ENCODE peak calls at places on chromosomes 16 and 17, in seven cellular contexts. F, X, D, L, O, I and N are unnamed samples.

GRCh38 chr17:77432791-77433190 is 292.0 kb downstream of the SEC14L1 start:
- DNase-seq in F (no peak), X (no peak), D (no peak), L (no peak), O (no peak), I (no peak), N (no peak)

GRCh38 chr17:36591434-36592315 is at the start of gene DHRS11:
- DNase-seq in F (peak; percentile 76), X (peak; percentile 71), D (peak; percentile 73), L (peak; percentile 95), O (peak; percentile 83), I (peak; percentile 26), N (peak; percentile 94)

GRCh38 chr17:70581459-70581858 is 412.1 kb downstream of the KCNJ2 start:
- DNase-seq in F (no peak), X (no peak), D (no peak), L (no peak), O (no peak), I (no peak), N (no peak)

GRCh38 chr16:85754403-85754802 is 3.5 kb upstream of the C16orf74 start:
- DNase-seq in F (peak; percentile 40), X (no peak), D (no peak), L (no peak), O (peak; percentile 89), I (no peak), N (no peak)

GRCh38 chr17:80760501-80760900 is 215.9 kb downstream of the RPTOR start:
- DNase-seq in F (no peak), X (no peak), D (no peak), L (peak; percentile 79), O (no peak), I (no peak), N (no peak)

GRCh38 chr17:56653877-56654276 is 60.4 kb downstream of the NOG start:
- DNase-seq in F (no peak), X (no peak), D (peak; percentile 72), L (no peak), O (peak; percentile 23), I (no peak), N (no peak)

GRCh38 chr16:19431636-19432340 is 14.1 kb downstream of the TMC5 start:
- DNase-seq in F (no peak), X (no peak), D (no peak), L (no peak), O (no peak), I (no peak), N (no peak)

GRCh38 chr17:39385040-39385439 is 16.4 kb downstream of the FBXL20 start:
- DNase-seq in F (no peak), X (no peak), D (no peak), L (no peak), O (no peak), I (no peak), N (no peak)

GRCh38 chr17:39101139-39101538 is 50.3 kb downstream of the PLXDC1 start:
- DNase-seq in F (no peak), X (no peak), D (no peak), L (no peak), O (no peak), I (no peak), N (no peak)

GRCh38 chr17:21301593-21302550 is 17.4 kb downstream of the MAP2K3 start:
- DNase-seq in F (no peak), X (no peak), D (no peak), L (peak; percentile 22), O (no peak), I (no peak), N (no peak)

GRCh38 chr17:4327638-4328037 is 38.8 kb downstream of the UBE2G1 start:
- DNase-seq in F (no peak), X (no peak), D (peak; percentile 86), L (no peak), O (no peak), I (no peak), N (no peak)

GRCh38 chr17:66906321-66907278 is 57.9 kb upstream of the CACNG4 start:
- DNase-seq in F (no peak), X (peak; percentile 51), D (peak; percentile 88), L (peak; percentile 81), O (peak; percentile 82), I (peak; percentile 33), N (no peak)

GRCh38 chr16:21618261-21618660 is 18.9 kb downstream of the METTL9 start:
- DNase-seq in F (no peak), X (no peak), D (no peak), L (no peak), O (no peak), I (no peak), N (no peak)

GRCh38 chr16:21611546-21612384 is 12.4 kb downstream of the METTL9 start:
- DNase-seq in F (no peak), X (no peak), D (no peak), L (no peak), O (no peak), I (no peak), N (no peak)

GRCh38 chr16:21613361-21613760 is 14.0 kb downstream of the METTL9 start:
- DNase-seq in F (no peak), X (no peak), D (no peak), L (no peak), O (no peak), I (no peak), N (no peak)

GRCh38 chr16:21611178-21611545 is 11.8 kb downstream of the METTL9 start:
- DNase-seq in F (no peak), X (no peak), D (no peak), L (no peak), O (no peak), I (no peak), N (no peak)

DNA sequence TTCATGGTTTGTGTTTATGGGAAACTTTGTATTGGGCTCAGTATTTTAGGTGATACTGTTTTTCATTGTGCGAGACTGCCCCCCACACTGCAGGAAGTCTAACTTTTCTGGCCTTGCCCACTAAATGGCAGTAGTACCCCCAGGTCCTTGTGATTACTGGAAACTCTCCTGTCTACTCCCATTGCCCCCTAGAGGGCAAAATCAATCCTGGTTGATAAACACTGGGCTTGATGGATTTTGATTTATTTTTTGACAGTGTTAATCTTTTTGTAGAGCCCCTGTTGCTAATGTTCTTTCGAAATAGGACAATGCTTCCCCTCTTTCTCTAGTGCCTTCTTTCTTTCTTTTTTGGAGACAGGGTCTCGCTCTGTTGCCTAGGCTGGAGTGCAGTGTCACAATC is 15.5 kb downstream of the METTL9 start:
- DNase-seq in F (no peak), X (no peak), D (no peak), L (no peak), O (no peak), I (no peak), N (no peak)
- TF ChIP-seq CTCF in F (no peak), X (no peak), D (no peak), L (no peak), O (no peak), I (peak; percentile 7), N (no peak)

DNA sequence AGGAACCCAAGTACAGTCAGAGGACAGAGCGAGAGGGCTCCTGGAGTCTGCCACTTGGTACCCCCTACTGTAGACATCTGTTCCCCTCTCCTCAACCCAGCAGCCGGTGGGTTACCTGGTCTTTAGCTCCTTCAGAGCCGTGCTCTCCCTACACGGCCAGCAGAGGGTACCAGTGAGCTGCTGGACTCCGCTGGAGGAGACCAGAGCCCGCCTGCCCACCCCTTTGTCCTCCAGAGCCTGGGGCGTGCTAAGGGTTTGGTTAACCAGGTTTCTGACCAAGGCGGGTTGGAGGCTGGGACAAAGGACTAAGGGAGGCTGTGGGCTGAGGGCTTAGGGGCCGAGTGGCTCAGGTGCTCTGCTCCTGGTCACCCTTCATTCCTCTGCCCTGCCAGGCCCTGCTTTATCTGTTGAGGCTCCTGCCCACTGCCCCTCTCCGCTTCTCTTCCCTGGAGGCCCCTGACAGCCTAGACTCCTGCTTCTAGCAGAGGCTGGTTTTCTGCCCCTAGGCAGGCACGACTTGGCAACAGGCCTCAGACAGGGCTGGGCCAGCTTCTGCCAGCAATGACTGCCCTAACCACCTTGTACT is 2.7 kb upstream of the HSD11B2 start:
- DNase-seq in F (peak; percentile 51), X (no peak), D (peak; percentile 67), L (peak; percentile 87), O (peak; percentile 81), I (no peak), N (peak; percentile 89)
- TF ChIP-seq CTCF in F (peak; percentile 65), X (peak; percentile 53), D (peak; percentile 78), L (peak; percentile 72), O (peak; percentile 93), I (peak; percentile 95), N (peak; percentile 88)

GRCh38 chr17:2040942-2041560 is 771 bp upstream of the OVCA2 start:
- DNase-seq in F (no peak), X (no peak), D (no peak), L (no peak), O (no peak), I (no peak), N (no peak)

GRCh38 chr17:2041561-2042354 is at the start of gene OVCA2:
- DNase-seq in F (peak; percentile 97), X (peak; percentile 96), D (peak; percentile 96), L (peak; percentile 96), O (peak; percentile 96), I (peak; percentile 84), N (peak; percentile 99)

GRCh38 chr17:2044263-2044894 is 2.6 kb downstream of the OVCA2 start:
- DNase-seq in F (no peak), X (no peak), D (no peak), L (no peak), O (no peak), I (no peak), N (no peak)

GRCh38 chr17:2043785-2044184 is 2.0 kb downstream of the OVCA2 start:
- DNase-seq in F (no peak), X (no peak), D (peak; percentile 50), L (no peak), O (no peak), I (no peak), N (no peak)

DNA sequence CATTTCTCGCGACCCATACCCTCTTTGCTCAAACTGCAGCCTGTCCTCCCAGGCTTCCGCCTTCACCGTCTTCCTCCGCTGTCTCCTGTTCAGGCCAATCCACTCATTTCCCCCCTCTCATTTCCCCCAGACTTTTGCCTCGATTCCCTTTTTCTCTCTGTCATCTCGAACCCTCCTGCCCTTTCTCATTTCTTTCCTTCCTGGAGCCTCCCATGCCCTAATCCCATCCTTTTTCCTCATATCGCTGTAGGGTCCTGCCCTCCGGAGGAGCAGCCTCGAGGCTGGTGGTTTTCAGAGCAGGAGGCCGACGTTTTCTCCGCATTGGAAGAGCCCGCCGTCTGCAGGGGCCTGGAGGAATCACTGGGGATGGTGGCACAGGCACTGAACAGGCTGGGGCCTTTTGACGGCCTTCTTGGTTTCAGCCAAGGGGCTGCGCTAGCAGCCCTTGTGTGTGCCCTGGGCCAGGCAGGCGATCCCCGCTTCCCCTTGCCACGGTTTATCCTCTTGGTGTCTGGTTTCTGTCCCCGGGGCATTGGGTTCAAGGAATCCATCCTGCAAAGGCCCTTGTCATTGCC is 620 bp downstream of the OVCA2 start:
- DNase-seq in F (no peak), X (no peak), D (peak; percentile 61), L (no peak), O (peak; percentile 10), I (no peak), N (no peak)
- TF ChIP-seq CTCF in F (no peak), X (no peak), D (no peak), L (no peak), O (no peak), I (peak; percentile 43), N (peak; percentile 34)

DNA sequence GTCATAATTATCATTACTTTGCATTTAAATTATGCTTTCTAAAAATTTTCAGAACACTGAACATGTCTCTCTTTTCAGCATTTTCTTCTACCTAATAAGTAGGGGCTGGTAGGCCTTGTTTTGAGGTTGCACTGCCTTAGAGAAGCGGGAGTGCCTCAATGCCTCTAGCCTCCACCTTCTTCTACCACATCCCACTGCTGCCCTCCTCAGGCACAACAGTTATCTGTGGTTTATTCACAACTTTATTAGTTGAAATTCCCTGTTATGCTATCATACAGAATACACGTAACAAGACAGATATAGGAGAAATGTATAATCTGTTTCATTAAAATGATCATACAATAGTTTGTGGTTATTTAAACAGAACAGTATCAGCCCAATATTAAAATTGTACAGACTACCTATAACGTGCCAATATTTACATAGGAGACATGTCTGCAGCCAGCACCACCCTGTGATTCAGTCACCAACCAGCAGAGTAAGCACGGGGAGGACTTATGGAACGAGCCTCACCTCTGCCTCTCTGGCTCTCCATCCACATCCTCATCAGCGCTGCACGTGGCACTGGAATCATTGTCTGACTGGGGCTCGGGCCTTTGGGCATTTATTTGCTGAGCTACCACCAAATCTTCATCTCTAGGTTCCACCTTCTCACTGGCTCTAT is 101.2 kb downstream of the TTC19 start:
- DNase-seq in F (no peak), X (no peak), D (no peak), L (no peak), O (no peak), I (no peak), N (no peak)
- TF ChIP-seq CTCF in F (no peak), X (no peak), D (no peak), L (no peak), O (no peak), I (peak; percentile 20), N (no peak)